ENCODE peak calls at places on chromosomes 5 and 9, in four cellular contexts. Y is head of caudate nucleus, K is mesenteric fat pad, N is ELR. I is an unnamed sample.

GRCh38 chr5:120919017-120919416 is 454.9 kb downstream of the PRR16 start:
- DNase-seq in Y (no peak), K (no peak), N (no peak), I (no peak)

GRCh38 chr5:33649801-33650482 is 209.2 kb downstream of the TARS1 start:
- DNase-seq in Y (no peak), K (no peak), N (peak), I (no peak)

GRCh38 chr9:123561055-123561454 is 205.1 kb downstream of the CRB2 start:
- DNase-seq in Y (no peak), K (no peak), N (no peak), I (no peak)

GRCh38 chr9:117555964-117556629 is 141.2 kb upstream of the ASTN2 start:
- DNase-seq in Y (peak), K (no peak), N (peak), I (peak)

GRCh38 chr9:135348076-135348787 is 131.3 kb upstream of the PPP1R26 start:
- DNase-seq in Y (no peak), K (no peak), N (no peak), I (no peak)

GRCh38 chr9:87076825-87077224 is 129.5 kb upstream of the GAS1 start:
- DNase-seq in Y (no peak), K (no peak), N (no peak), I (no peak)

GRCh38 chr5:82364497-82364896 is 86.3 kb upstream of the RPS23 start:
- DNase-seq in Y (no peak), K (no peak), N (peak), I (peak)

GRCh38 chr5:53406630-53407316 is 73.7 kb upstream of the FST start:
- DNase-seq in Y (no peak), K (no peak), N (peak), I (no peak)

GRCh38 chr5:129223178-129223577 is 128.6 kb downstream of the ISOC1 start:
- DNase-seq in Y (no peak), K (no peak), N (no peak), I (no peak)

GRCh38 chr5:119347996-119348395 is 7.8 kb upstream of the TNFAIP8 start:
- DNase-seq in Y (no peak), K (no peak), N (no peak), I (no peak)

GRCh38 chr9:13149454-13149853 is 130.0 kb downstream of the MPDZ start:
- DNase-seq in Y (no peak), K (no peak), N (no peak), I (no peak)

GRCh38 chr5:128487041-128487440 is 51.0 kb downstream of the FBN2 start:
- DNase-seq in Y (no peak), K (no peak), N (peak), I (no peak)

GRCh38 chr9:131214457-131214856 is 61.9 kb downstream of the FAM78A start:
- DNase-seq in Y (no peak), K (no peak), N (no peak), I (no peak)

GRCh38 chr5:68683632-68684035 is 410.2 kb upstream of the SLC30A5 start:
- DNase-seq in Y (no peak), K (no peak), N (peak), I (no peak)

GRCh38 chr5:176740702-176741565 is 69.4 kb upstream of the UNC5A start:
- DNase-seq in Y (no peak), K (peak), N (no peak), I (no peak)

GRCh38 chr5:139738777-139739611 is 56.6 kb upstream of the PSD2 start:
- DNase-seq in Y (no peak), K (no peak), N (no peak), I (no peak)

GRCh38 chr9:125763373-125763772 is 16.2 kb downstream of the PBX3 start:
- DNase-seq in Y (no peak), K (no peak), N (no peak), I (no peak)

GRCh38 chr5:83473344-83474169 is 2.0 kb downstream of the VCAN start:
- DNase-seq in Y (peak), K (peak), N (peak), I (peak)

GRCh38 chr5:145975361-145976066 is 39.1 kb downstream of the SH3RF2 start:
- DNase-seq in Y (no peak), K (no peak), N (peak), I (peak)

GRCh38 chr5:180553530-180553929 is 37.8 kb downstream of the SCGB3A1 start:
- DNase-seq in Y (no peak), K (no peak), N (no peak), I (no peak)

GRCh38 chr9:108272350-108272899 is 583.4 kb downstream of the ACTL7B start:
- DNase-seq in Y (peak), K (no peak), N (peak), I (peak)

GRCh38 chr5:85823462-85824426 is 794.0 kb upstream of the COX7C start:
- DNase-seq in Y (no peak), K (no peak), N (no peak), I (no peak)

GRCh38 chr9:93650448-93650847 is 74.1 kb downstream of the PHF2 start:
- DNase-seq in Y (no peak), K (peak), N (no peak), I (peak)

I was measured in Caco-2.